ENCODE peak calls at places on chromosomes 3 and 15, in four cellular contexts. One of them, this sample, is unnamed.
A peak's percentile ranks its signal among the peaks of the same experiment; 100 is the strongest.

GRCh38 chr15:59828262-59828661 is 139.1 kb upstream of the BNIP2 start:
- DNase-seq in left ventricle myocardium superior: no peak
- DNase-seq in Right ventricle myocardium superior: no peak
- DNase-seq in NCI-H1105: no peak
- DNase-seq in this sample: no peak

GRCh38 chr3:36763850-36764703 is at the start of gene DCLK3:
- DNase-seq in left ventricle myocardium superior: peak; percentile 48
- DNase-seq in Right ventricle myocardium superior: peak; percentile 49
- DNase-seq in NCI-H1105: no peak
- DNase-seq in this sample: peak; percentile 9

GRCh38 chr15:58873267-58873666 is 60.2 kb downstream of the SLTM start:
- DNase-seq in left ventricle myocardium superior: no peak
- DNase-seq in Right ventricle myocardium superior: no peak
- DNase-seq in NCI-H1105: no peak
- DNase-seq in this sample: peak; percentile 72

GRCh38 chr3:51538115-51538458 is 432 bp upstream of the RAD54L2 start:
- DNase-seq in left ventricle myocardium superior: no peak
- DNase-seq in Right ventricle myocardium superior: no peak
- DNase-seq in NCI-H1105: no peak
- DNase-seq in this sample: no peak

GRCh38 chr15:33956397-33956796 is 11.9 kb upstream of the CHRM5 start:
- DNase-seq in left ventricle myocardium superior: no peak
- DNase-seq in Right ventricle myocardium superior: no peak
- DNase-seq in NCI-H1105: no peak
- DNase-seq in this sample: no peak

GRCh38 chr3:155015776-155016451 is 64.2 kb upstream of the MME start:
- DNase-seq in left ventricle myocardium superior: no peak
- DNase-seq in Right ventricle myocardium superior: no peak
- DNase-seq in NCI-H1105: no peak
- DNase-seq in this sample: no peak

GRCh38 chr3:111864821-111865656 is 6.0 kb downstream of the PHLDB2 start:
- DNase-seq in left ventricle myocardium superior: no peak
- DNase-seq in Right ventricle myocardium superior: no peak
- DNase-seq in NCI-H1105: no peak
- DNase-seq in this sample: peak; percentile 44

GRCh38 chr15:49082960-49083359 is 36.7 kb upstream of the SECISBP2L start:
- DNase-seq in left ventricle myocardium superior: no peak
- DNase-seq in Right ventricle myocardium superior: no peak
- DNase-seq in NCI-H1105: no peak
- DNase-seq in this sample: no peak

GRCh38 chr3:125240496-125240895 is 27.9 kb upstream of the SLC12A8 start:
- DNase-seq in left ventricle myocardium superior: no peak
- DNase-seq in Right ventricle myocardium superior: no peak
- DNase-seq in NCI-H1105: no peak
- DNase-seq in this sample: no peak

GRCh38 chr3:29503969-29504368 is 223.1 kb downstream of the RBMS3 start:
- DNase-seq in left ventricle myocardium superior: no peak
- DNase-seq in Right ventricle myocardium superior: no peak
- DNase-seq in NCI-H1105: no peak
- DNase-seq in this sample: no peak

GRCh38 chr3:65831733-65832425 is 206.8 kb downstream of the MAGI1 start:
- DNase-seq in left ventricle myocardium superior: no peak
- DNase-seq in Right ventricle myocardium superior: no peak
- DNase-seq in NCI-H1105: no peak
- DNase-seq in this sample: peak; percentile 50

GRCh38 chr3:114450008-114450596 is 156.3 kb downstream of the TIGIT start:
- DNase-seq in left ventricle myocardium superior: no peak
- DNase-seq in Right ventricle myocardium superior: no peak
- DNase-seq in NCI-H1105: peak; percentile 52
- DNase-seq in this sample: no peak

GRCh38 chr3:136990826-136991225 is 33.0 kb downstream of the IL20RB start:
- DNase-seq in left ventricle myocardium superior: no peak
- DNase-seq in Right ventricle myocardium superior: no peak
- DNase-seq in NCI-H1105: no peak
- DNase-seq in this sample: no peak

GRCh38 chr15:62390793-62391543 is 225.9 kb upstream of the C2CD4B start:
- DNase-seq in left ventricle myocardium superior: peak; percentile 67
- DNase-seq in Right ventricle myocardium superior: peak; percentile 61
- DNase-seq in NCI-H1105: peak; percentile 14
- DNase-seq in this sample: peak; percentile 53

GRCh38 chr15:41603941-41604660 is 45.1 kb downstream of the TYRO3 start:
- DNase-seq in left ventricle myocardium superior: peak; percentile 67
- DNase-seq in Right ventricle myocardium superior: peak; percentile 71
- DNase-seq in NCI-H1105: peak; percentile 24
- DNase-seq in this sample: peak; percentile 65

GRCh38 chr3:169118666-169119370 is 544.7 kb downstream of the MECOM start:
- DNase-seq in left ventricle myocardium superior: no peak
- DNase-seq in Right ventricle myocardium superior: no peak
- DNase-seq in NCI-H1105: peak; percentile 43
- DNase-seq in this sample: no peak

GRCh38 chr15:66565731-66566130 is at the start of gene LCTL:
- DNase-seq in left ventricle myocardium superior: no peak
- DNase-seq in Right ventricle myocardium superior: no peak
- DNase-seq in NCI-H1105: no peak
- DNase-seq in this sample: peak; percentile 59

GRCh38 chr3:126606021-126606420 is 47.3 kb upstream of the C3orf22 start:
- DNase-seq in left ventricle myocardium superior: no peak
- DNase-seq in Right ventricle myocardium superior: no peak
- DNase-seq in NCI-H1105: no peak
- DNase-seq in this sample: no peak

GRCh38 chr15:67777773-67778172 is 47.5 kb upstream of the SKOR1 start:
- DNase-seq in left ventricle myocardium superior: no peak
- DNase-seq in Right ventricle myocardium superior: no peak
- DNase-seq in NCI-H1105: no peak
- DNase-seq in this sample: no peak

GRCh38 chr15:63985221-63986184 is 60.8 kb downstream of the DAPK2 start:
- DNase-seq in left ventricle myocardium superior: peak; percentile 91
- DNase-seq in Right ventricle myocardium superior: peak; percentile 93
- DNase-seq in NCI-H1105: no peak
- DNase-seq in this sample: peak; percentile 82

GRCh38 chr3:45551214-45552010 is 43.1 kb upstream of the LIMD1 start:
- DNase-seq in left ventricle myocardium superior: peak; percentile 85
- DNase-seq in Right ventricle myocardium superior: peak; percentile 84
- DNase-seq in NCI-H1105: no peak
- DNase-seq in this sample: peak; percentile 95

GRCh38 chr3:24352893-24353553 is 141.6 kb downstream of the THRB start:
- DNase-seq in left ventricle myocardium superior: no peak
- DNase-seq in Right ventricle myocardium superior: no peak
- DNase-seq in NCI-H1105: no peak
- DNase-seq in this sample: no peak

GRCh38 chr15:68335251-68335650 is 57.7 kb downstream of the FEM1B start:
- DNase-seq in left ventricle myocardium superior: peak; percentile 51
- DNase-seq in Right ventricle myocardium superior: peak; percentile 54
- DNase-seq in NCI-H1105: peak; percentile 67
- DNase-seq in this sample: peak; percentile 78

GRCh38 chr3:191120447-191121304 is 78.4 kb upstream of the OSTN start:
- DNase-seq in left ventricle myocardium superior: no peak
- DNase-seq in Right ventricle myocardium superior: no peak
- DNase-seq in NCI-H1105: no peak
- DNase-seq in this sample: no peak

GRCh38 chr3:72448858-72449257 is 399.4 kb downstream of the SHQ1 start:
- DNase-seq in left ventricle myocardium superior: no peak
- DNase-seq in Right ventricle myocardium superior: no peak
- DNase-seq in NCI-H1105: no peak
- DNase-seq in this sample: no peak

This sample was measured in MG63.